ENCODE peak calls at places on chromosomes 2 and 18, in four cellular contexts. T, Y, C and M are unnamed samples.

GRCh38 chr2:144026679-144027078 is 493.2 kb downstream of the ZEB2 start:
- DNase-seq in T (no peak), Y (no peak), C (no peak), M (no peak)

GRCh38 chr18:10051877-10052631 is 138.2 kb downstream of the VAPA start:
- DNase-seq in T (no peak), Y (no peak), C (no peak), M (no peak)

GRCh38 chr2:45496869-45497268 is 114.2 kb downstream of the SRBD1 start:
- DNase-seq in T (no peak), Y (no peak), C (no peak), M (no peak)

GRCh38 chr2:11248-11941 is 34.9 kb downstream of the FAM110C start:
- DNase-seq in T (peak), Y (peak), C (peak), M (peak)

GRCh38 chr2:25294573-25295462 is 46.9 kb downstream of the DNMT3A start:
- DNase-seq in T (no peak), Y (peak), C (no peak), M (no peak)

GRCh38 chr18:22422909-22423548 is 5.3 kb upstream of the CTAGE1 start:
- DNase-seq in T (no peak), Y (no peak), C (no peak), M (no peak)

GRCh38 chr2:98806266-98806697 is 75.3 kb upstream of the MGAT4A start:
- DNase-seq in T (no peak), Y (no peak), C (no peak), M (no peak)

GRCh38 chr18:75045249-75045648 is 163.7 kb downstream of the PTGR3 start:
- DNase-seq in T (no peak), Y (no peak), C (no peak), M (no peak)

GRCh38 chr2:220708366-220708765 is 863.7 kb downstream of the EPHA4 start:
- DNase-seq in T (no peak), Y (no peak), C (no peak), M (no peak)

GRCh38 chr18:9901377-9901776 is 12.4 kb upstream of the VAPA start:
- DNase-seq in T (no peak), Y (no peak), C (no peak), M (no peak)

GRCh38 chr2:25808006-25808383 is 70.3 kb downstream of the ASXL2 start:
- DNase-seq in T (no peak), Y (no peak), C (no peak), M (no peak)

GRCh38 chr2:238938460-238939055 is 90.7 kb downstream of the TWIST2 start:
- DNase-seq in T (no peak), Y (peak), C (no peak), M (no peak)

GRCh38 chr2:11856095-11856494 is 109.7 kb downstream of the LPIN1 start:
- DNase-seq in T (no peak), Y (no peak), C (no peak), M (no peak)

GRCh38 chr2:28271914-28272240 is 120.8 kb upstream of the FOSL2 start:
- DNase-seq in T (no peak), Y (no peak), C (no peak), M (no peak)

GRCh38 chr18:62672600-62672999 is 42.7 kb upstream of the PHLPP1 start:
- DNase-seq in T (no peak), Y (no peak), C (no peak), M (no peak)

GRCh38 chr2:23404426-23404825 is 19.4 kb downstream of the KLHL29 start:
- DNase-seq in T (no peak), Y (peak), C (no peak), M (no peak)

GRCh38 chr2:38750011-38750792 is 959 bp downstream of the SRSF7 start:
- DNase-seq in T (peak), Y (peak), C (peak), M (peak)

GRCh38 chr18:26438980-26439379 is 109.4 kb downstream of the KCTD1 start:
- DNase-seq in T (no peak), Y (no peak), C (no peak), M (no peak)

GRCh38 chr2:120360307-120360855 is 14.4 kb downstream of the INHBB start:
- DNase-seq in T (no peak), Y (no peak), C (no peak), M (no peak)

GRCh38 chr2:210938228-210938627 is 381.8 kb downstream of the CPS1 start:
- DNase-seq in T (no peak), Y (no peak), C (no peak), M (no peak)

GRCh38 chr2:43387092-43388062 is 161.0 kb upstream of the ZFP36L2 start:
- DNase-seq in T (no peak), Y (no peak), C (no peak), M (no peak)

GRCh38 chr2:166410828-166411472 is 35.2 kb upstream of the SCN9A start:
- DNase-seq in T (no peak), Y (no peak), C (no peak), M (no peak)

GRCh38 chr2:104938226-104938941 is 84.5 kb downstream of the POU3F3 start:
- DNase-seq in T (no peak), Y (no peak), C (no peak), M (peak)

GRCh38 chr18:48634491-48634890 is 95.7 kb downstream of the CTIF start:
- DNase-seq in T (no peak), Y (no peak), C (peak), M (no peak)

GRCh38 chr2:47173986-47174730 is 19.1 kb upstream of the STPG4 start:
- DNase-seq in T (no peak), Y (no peak), C (peak), M (no peak)

GRCh38 chr2:1081411-1082225 is 131.0 kb downstream of the SNTG2 start:
- DNase-seq in T (no peak), Y (no peak), C (no peak), M (no peak)

GRCh38 chr2:73069041-73069854 is 2.3 kb downstream of the SFXN5 start:
- DNase-seq in T (no peak), Y (no peak), C (no peak), M (no peak)

GRCh38 chr18:36814994-36815393 is 13.8 kb downstream of the TPGS2 start:
- DNase-seq in T (no peak), Y (no peak), C (no peak), M (no peak)

GRCh38 chr18:9506046-9506792 is 30.9 kb downstream of the RALBP1 start:
- DNase-seq in T (no peak), Y (no peak), C (no peak), M (no peak)

GRCh38 chr2:149038442-149039212 is at the start of gene LYPD6B:
- DNase-seq in T (peak), Y (peak), C (peak), M (peak)

GRCh38 chr2:12168354-12169059 is 422.1 kb downstream of the LPIN1 start:
- DNase-seq in T (no peak), Y (no peak), C (no peak), M (no peak)

GRCh38 chr2:65729246-65729645 is 296.8 kb upstream of the SPRED2 start:
- DNase-seq in T (no peak), Y (no peak), C (no peak), M (no peak)

GRCh38 chr2:192718340-192718739 is 523.6 kb upstream of the TMEFF2 start:
- DNase-seq in T (no peak), Y (no peak), C (no peak), M (no peak)

GRCh38 chr18:66138642-66139041 is 387.8 kb downstream of the CDH7 start:
- DNase-seq in T (no peak), Y (no peak), C (no peak), M (no peak)

GRCh38 chr2:45382744-45383143 is 228.3 kb downstream of the SRBD1 start:
- DNase-seq in T (no peak), Y (no peak), C (no peak), M (no peak)

GRCh38 chr2:159903404-159904126 is 105.6 kb upstream of the CD302 start:
- DNase-seq in T (no peak), Y (no peak), C (no peak), M (no peak)

GRCh38 chr2:212005077-212005671 is 533.4 kb downstream of the ERBB4 start:
- DNase-seq in T (peak), Y (peak), C (peak), M (peak)

GRCh38 chr18:58135170-58135569 is 91.1 kb downstream of the NEDD4L start:
- DNase-seq in T (no peak), Y (no peak), C (no peak), M (no peak)

GRCh38 chr2:111031546-111032484 is 88.9 kb upstream of the BCL2L11 start:
- DNase-seq in T (no peak), Y (no peak), C (no peak), M (no peak)

GRCh38 chr2:216956820-216957493 is 97.1 kb upstream of the TNP1 start:
- DNase-seq in T (no peak), Y (no peak), C (no peak), M (no peak)

GRCh38 chr2:236319036-236319435 is 54.8 kb upstream of the ASB18 start:
- DNase-seq in T (no peak), Y (no peak), C (no peak), M (no peak)
- TF ChIP-seq CTCF in T (no peak), Y (no peak), C (no peak), M (no peak)

DNA sequence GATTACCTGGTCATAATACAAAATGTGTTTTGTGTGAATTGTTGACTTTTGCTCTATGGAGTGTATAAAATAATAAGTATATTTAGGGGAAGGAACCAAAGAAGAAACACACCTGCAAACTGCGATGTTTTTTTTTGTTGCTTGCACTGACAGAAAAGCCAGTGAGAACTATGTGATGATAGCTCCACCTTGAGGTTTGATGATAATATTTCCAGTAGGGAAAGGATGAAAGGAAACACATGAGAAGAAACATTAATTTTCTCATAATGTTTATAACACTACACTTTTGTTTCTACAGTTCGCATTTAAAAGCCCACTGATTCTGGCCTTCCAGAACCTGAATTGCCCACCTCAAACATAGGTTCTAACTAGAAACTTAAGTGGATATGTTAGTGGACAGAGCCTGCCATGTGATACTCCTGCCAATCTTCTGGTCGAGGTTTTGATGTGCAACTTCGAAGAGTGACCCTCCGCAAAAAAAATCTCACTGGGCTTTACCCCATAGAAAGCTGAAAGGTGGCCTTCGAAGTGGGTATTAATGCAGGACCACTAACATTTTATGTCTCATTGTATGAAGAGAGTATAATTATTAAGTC is 476.4 kb upstream of the SPHKAP start:
- DNase-seq in T (no peak), Y (no peak), C (no peak), M (no peak)
- TF ChIP-seq CTCF in T (peak), Y (peak), C (peak), M (peak)

DNA sequence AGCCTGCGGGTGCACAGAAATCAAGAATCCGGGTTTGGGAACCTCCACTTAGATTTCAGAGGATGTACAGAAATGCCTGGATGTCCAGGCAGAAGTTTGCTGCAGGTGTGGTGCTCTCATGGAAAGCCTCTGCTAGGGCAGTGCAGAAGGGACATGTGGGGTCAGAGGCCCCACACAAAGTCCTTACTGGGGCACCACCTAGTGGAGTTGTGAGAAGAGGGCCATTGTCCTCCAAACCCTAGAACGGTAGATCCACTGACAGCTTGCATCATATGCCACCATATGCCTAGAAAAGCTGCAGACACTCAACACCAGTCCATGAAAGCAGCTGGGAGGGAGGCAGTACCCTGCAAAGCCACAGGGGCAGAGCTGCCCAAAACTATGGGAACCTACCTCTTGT is 833.0 kb downstream of the TMEM182 start:
- DNase-seq in T (no peak), Y (no peak), C (no peak), M (no peak)
- TF ChIP-seq CTCF in T (no peak), Y (no peak), C (no peak), M (no peak)

DNA sequence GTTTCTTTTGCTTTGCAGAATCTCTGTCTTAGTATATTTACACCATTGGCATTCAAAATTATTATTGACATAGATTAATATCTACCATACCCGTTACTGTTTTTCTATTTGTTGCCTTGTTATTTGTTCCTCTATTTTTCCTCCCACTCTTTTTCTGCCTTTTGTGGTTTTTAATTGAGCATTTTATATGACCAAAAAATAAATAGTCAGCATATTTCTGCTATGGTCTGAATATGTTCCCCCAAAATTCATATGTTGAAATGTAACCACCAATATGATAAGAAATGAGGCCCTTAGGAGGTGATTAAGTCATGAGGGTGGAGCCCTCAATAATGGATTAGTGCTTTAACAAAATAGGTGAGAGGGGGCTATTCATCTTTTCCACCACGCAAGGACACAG is 35.3 kb downstream of the ADRA2B start:
- DNase-seq in T (no peak), Y (no peak), C (no peak), M (no peak)
- TF ChIP-seq CTCF in T (no peak), Y (no peak), C (no peak), M (no peak)

GRCh38 chr2:15472133-15472532 is 89.0 kb downstream of the NBAS start:
- DNase-seq in T (no peak), Y (no peak), C (no peak), M (no peak)

DNA sequence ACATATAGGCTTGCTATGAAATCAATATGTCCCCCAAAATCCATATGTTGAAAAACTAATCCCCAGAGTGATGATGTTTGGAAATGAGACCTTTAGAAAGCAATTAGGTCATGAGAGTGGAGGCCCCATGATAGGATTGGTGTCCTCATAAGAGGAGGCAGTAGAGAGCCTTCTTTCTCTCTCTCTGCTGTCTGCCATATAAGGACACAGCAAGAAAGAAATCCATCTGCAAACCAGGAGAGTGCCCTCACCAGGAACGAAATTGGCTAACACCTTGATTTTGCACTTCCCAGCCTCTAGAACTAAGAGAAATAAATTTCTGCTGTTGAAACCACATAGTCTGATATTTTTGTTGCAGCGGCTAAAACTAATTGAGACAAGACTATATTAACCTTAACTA is 89.5 kb downstream of the NBAS start:
- DNase-seq in T (no peak), Y (no peak), C (no peak), M (no peak)
- TF ChIP-seq CTCF in T (no peak), Y (no peak), C (no peak), M (no peak)

GRCh38 chr2:207046642-207047213 is 107.4 kb downstream of the CPO start:
- DNase-seq in T (no peak), Y (no peak), C (no peak), M (no peak)
- TF ChIP-seq CTCF in T (no peak), Y (no peak), C (no peak), M (no peak)

GRCh38 chr2:20506281-20506685 is 59.4 kb downstream of the RHOB start:
- DNase-seq in T (no peak), Y (no peak), C (no peak), M (no peak)
- TF ChIP-seq CTCF in T (no peak), Y (no peak), C (no peak), M (no peak)

GRCh38 chr18:76620326-76620813 is 125.3 kb upstream of the ZNF516 start:
- DNase-seq in T (peak), Y (peak), C (peak), M (peak)
- TF ChIP-seq CTCF in T (peak), Y (peak), C (peak), M (peak)

GRCh38 chr2:135799738-135800137 is 37.2 kb downstream of the LCT start:
- DNase-seq in T (no peak), Y (no peak), C (no peak), M (no peak)
- TF ChIP-seq CTCF in T (peak), Y (no peak), C (no peak), M (no peak)

GRCh38 chr2:197539734-197540133 is 23.9 kb downstream of the MOB4 start:
- DNase-seq in T (no peak), Y (no peak), C (no peak), M (no peak)
- TF ChIP-seq CTCF in T (no peak), Y (no peak), C (no peak), M (no peak)